ENCODE peak calls at places on chromosomes 11 and 22, in six cellular contexts. J, G, V, W, D and P are unnamed samples.

GRCh38 chr11:24754406-24754805 is 257.6 kb downstream of the LUZP2 start:
- DNase-seq in V (no peak), W (no peak), J (no peak), D (no peak), G (no peak), P (no peak)

GRCh38 chr11:2825886-2826678 is 59.5 kb downstream of the CDKN1C start:
- DNase-seq in W (peak; percentile 94), V (peak; percentile 95), D (peak; percentile 76), G (no peak), J (no peak), P (no peak)

GRCh38 chr11:60059052-60059451 is 2.6 kb downstream of the MS4A3 start:
- DNase-seq in V (no peak), D (no peak), J (no peak), G (no peak), W (no peak), P (no peak)

GRCh38 chr22:37431811-37432707 is 4.8 kb upstream of the ELFN2 start:
- DNase-seq in G (no peak), W (no peak), V (peak; percentile 98), D (no peak), J (no peak), P (no peak)

GRCh38 chr11:72534859-72535547 is 100.7 kb upstream of the CLPB start:
- DNase-seq in W (no peak), V (no peak), D (no peak), G (no peak), J (no peak), P (no peak)

GRCh38 chr11:33899383-33900037 is 7.6 kb upstream of the LMO2 start:
- DNase-seq in G (no peak), D (peak; percentile 67), J (no peak), V (peak; percentile 79), W (peak; percentile 77), P (no peak)

GRCh38 chr11:2587976-2588748 is 111.6 kb downstream of the KCNQ1OT1 start:
- DNase-seq in D (no peak), G (no peak), W (no peak), J (peak; percentile 41), V (no peak), P (no peak)

GRCh38 chr11:96465537-96465936 is 75.7 kb downstream of the JRKL start:
- DNase-seq in G (no peak), D (no peak), W (no peak), J (no peak), V (no peak), P (no peak)

GRCh38 chr22:46563381-46564083 is 26.1 kb upstream of the CELSR1 start:
- DNase-seq in G (peak; percentile 73), W (peak; percentile 70), V (peak; percentile 51), J (peak; percentile 78), D (peak; percentile 74), P (peak; percentile 79)

GRCh38 chr22:25623310-25623734 is 58.8 kb downstream of the GRK3 start:
- DNase-seq in V (no peak), J (no peak), D (no peak), G (no peak), W (no peak), P (no peak)

GRCh38 chr11:47394050-47394321 is 14.4 kb upstream of the SLC39A13 start:
- DNase-seq in D (no peak), V (no peak), J (no peak), G (no peak), W (no peak), P (no peak)

GRCh38 chr22:35102663-35103062 is 36.7 kb downstream of the ISX start:
- DNase-seq in D (peak; percentile 35), J (no peak), W (no peak), G (no peak), V (no peak), P (no peak)

GRCh38 chr22:49370841-49371301 is 456.8 kb downstream of the BRD1 start:
- DNase-seq in W (no peak), G (no peak), V (no peak), D (peak; percentile 10), J (no peak), P (no peak)

GRCh38 chr11:73059915-73060314 is 82.2 kb downstream of the FCHSD2 start:
- DNase-seq in W (no peak), D (no peak), V (no peak), J (no peak), G (no peak), P (no peak)

GRCh38 chr11:61955416-61956135 is 5.4 kb downstream of the BEST1 start:
- DNase-seq in G (peak; percentile 21), V (no peak), J (no peak), W (no peak), D (no peak), P (peak; percentile 49)

GRCh38 chr11:27718346-27718852 is 18.1 kb upstream of the BDNF start:
- DNase-seq in D (no peak), G (no peak), V (peak; percentile 93), W (no peak), J (no peak), P (no peak)

GRCh38 chr11:130581631-130582030 is 133.2 kb downstream of the ADAMTS15 start:
- DNase-seq in V (peak; percentile 23), D (no peak), J (no peak), W (no peak), G (no peak), P (no peak)

GRCh38 chr11:35944503-35945136 is 758 bp downstream of the LDLRAD3 start:
- DNase-seq in J (no peak), V (peak; percentile 54), W (no peak), D (no peak), G (no peak), P (no peak)

GRCh38 chr11:75547617-75548054 is 14.4 kb upstream of the SERPINH1 start:
- DNase-seq in D (peak; percentile 72), W (peak; percentile 40), V (peak; percentile 71), J (no peak), G (no peak), P (peak; percentile 28)

GRCh38 chr11:74685338-74685737 is 45.9 kb downstream of the CHRDL2 start:
- DNase-seq in W (no peak), V (no peak), G (no peak), D (no peak), J (no peak), P (no peak)

GRCh38 chr11:85653048-85653447 is 5.3 kb downstream of the TMEM126A start:
- DNase-seq in J (no peak), W (no peak), G (no peak), D (no peak), V (no peak), P (no peak)

GRCh38 chr22:44172370-44173108 is 8.2 kb upstream of the PARVG start:
- DNase-seq in G (no peak), D (peak; percentile 76), J (no peak), W (peak; percentile 58), V (no peak), P (no peak)

GRCh38 chr11:78791254-78791653 is 216.6 kb upstream of the NARS2 start:
- DNase-seq in V (peak; percentile 59), J (no peak), G (no peak), D (no peak), W (no peak), P (no peak)

GRCh38 chr11:703515-703914 is 2.5 kb upstream of the EPS8L2 start:
- DNase-seq in D (no peak), V (no peak), J (no peak), G (no peak), W (no peak), P (no peak)

GRCh38 chr22:43840431-43840830 is 21.9 kb downstream of the SULT4A1 start:
- DNase-seq in G (no peak), D (no peak), J (no peak), V (no peak), W (no peak), P (no peak)

GRCh38 chr11:129023968-129024676 is 81.5 kb upstream of the TP53AIP1 start:
- DNase-seq in V (no peak), G (peak; percentile 19), J (no peak), W (peak; percentile 75), D (peak; percentile 55), P (no peak)
- H3K4me3 ChIP-seq in V (no peak overlapping the region), G (no peak overlapping the region), J (no peak overlapping the region), W (no peak overlapping the region), D (no peak overlapping the region), P (no peak overlapping the region)

GRCh38 chr22:29093501-29093921 is 20.7 kb downstream of the KREMEN1 start:
- DNase-seq in V (peak; percentile 37), J (no peak), D (no peak), G (no peak), W (no peak), P (no peak)

GRCh38 chr22:29093980-29094379 is 21.1 kb downstream of the KREMEN1 start:
- DNase-seq in W (no peak), V (peak; percentile 48), G (no peak), J (no peak), D (no peak), P (no peak)

GRCh38 chr22:29095459-29095858 is 22.6 kb downstream of the KREMEN1 start:
- DNase-seq in W (no peak), J (no peak), D (no peak), V (no peak), G (no peak), P (no peak)

GRCh38 chr22:29093030-29093429 is 20.2 kb downstream of the KREMEN1 start:
- DNase-seq in D (no peak), J (no peak), V (no peak), W (no peak), G (no peak), P (no peak)

DNA sequence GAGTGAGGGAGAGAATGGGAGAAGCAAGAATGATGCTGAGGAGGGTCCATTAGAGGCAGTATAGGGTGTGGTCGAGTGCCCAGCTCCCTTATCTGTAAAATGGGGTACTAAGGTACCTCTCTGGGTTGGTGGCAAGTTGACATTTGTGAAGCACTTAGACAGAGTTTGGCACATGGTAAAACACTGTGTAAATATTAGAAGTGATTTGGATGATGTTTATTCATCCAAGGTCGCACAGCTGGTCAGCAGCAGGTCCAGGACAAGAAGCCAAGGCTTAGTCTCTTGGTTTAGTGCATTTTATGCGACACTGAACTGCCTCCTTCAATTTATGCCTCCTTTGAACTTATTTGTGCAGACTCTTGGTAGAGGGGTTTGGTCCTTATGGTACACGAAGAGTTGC is 19.4 kb downstream of the KREMEN1 start:
- DNase-seq in J (no peak), V (no peak), D (no peak), G (no peak), W (no peak), P (no peak)
- H3K4me1 ChIP-seq in J (no peaks in the 10 kb centered on the region), V (peaks cover 3% of the 10 kb centered on the region), D (peaks cover 3% of the 10 kb centered on the region), G (no peaks in the 10 kb centered on the region), W (no peaks in the 10 kb centered on the region), P (no peaks in the 10 kb centered on the region)

GRCh38 chr22:19523240-19524169 is 705 bp downstream of the CLDN5 start:
- DNase-seq in W (no peak), D (no peak), J (no peak), V (peak; percentile 26), G (peak; percentile 23), P (no peak)

GRCh38 chr22:19520566-19521305 is 3.5 kb downstream of the CLDN5 start:
- DNase-seq in J (no peak), V (no peak), D (no peak), W (no peak), G (no peak), P (no peak)

GRCh38 chr22:19522190-19522880 is 1.9 kb downstream of the CLDN5 start:
- DNase-seq in J (no peak), W (no peak), G (no peak), D (no peak), V (no peak), P (no peak)

GRCh38 chr22:19524170-19525115 is at the start of gene CLDN5:
- DNase-seq in J (no peak), G (no peak), W (no peak), V (peak; percentile 12), D (no peak), P (no peak)

GRCh38 chr22:19522881-19523239 is 1.4 kb downstream of the CLDN5 start:
- DNase-seq in G (no peak), J (no peak), W (no peak), D (no peak), V (no peak), P (no peak)
- H3K4me3 ChIP-seq in G (no peak overlapping the region), J (no peak overlapping the region), W (peak overlapping the region; percentile 44), D (peak overlapping the region; percentile 66), V (no peak overlapping the region), P (peak overlapping the region; percentile 41)

GRCh38 chr11:68429661-68430060 is 30.9 kb upstream of the PPP6R3 start:
- DNase-seq in W (no peak), J (no peak), V (no peak), G (no peak), D (no peak), P (no peak)
- H3K4me1 ChIP-seq in W (no peaks in the 10 kb centered on the region), J (no peaks in the 10 kb centered on the region), V (no peaks in the 10 kb centered on the region), G (no peaks in the 10 kb centered on the region), D (no peaks in the 10 kb centered on the region), P (no peaks in the 10 kb centered on the region)